ENCODE peak calls at places on chromosomes 12 and 14, in seven cellular contexts. X, Y, U, K, N, A and M are unnamed samples.

GRCh38 chr12:26274441-26275312 is 79.3 kb downstream of the SSPN start:
- DNase-seq in X (peak; percentile 100), Y (peak; percentile 96), U (peak; percentile 100), K (peak; percentile 72), N (peak; percentile 44), A (peak; percentile 17), M (no peak)

GRCh38 chr12:9883175-9883574 is 1.9 kb downstream of the KLRF2 start:
- DNase-seq in X (no peak), Y (no peak), U (no peak), K (no peak), N (no peak), A (no peak), M (no peak)

GRCh38 chr14:70002589-70003240 is 123.5 kb downstream of the SMOC1 start:
- DNase-seq in X (peak; percentile 58), Y (no peak), U (no peak), K (no peak), N (no peak), A (no peak), M (no peak)

GRCh38 chr14:90815817-90816662 is at the start of gene TTC7B:
- DNase-seq in X (peak; percentile 24), Y (peak; percentile 39), U (peak; percentile 32), K (peak; percentile 20), N (peak; percentile 60), A (no peak), M (peak; percentile 51)

GRCh38 chr14:68471964-68472508 is 320.8 kb downstream of the ZFP36L1 start:
- DNase-seq in X (no peak), Y (no peak), U (no peak), K (no peak), N (no peak), A (no peak), M (no peak)

GRCh38 chr14:51293149-51293925 is 53.3 kb downstream of the TMX1 start:
- DNase-seq in X (peak; percentile 75), Y (no peak), U (peak; percentile 63), K (no peak), N (no peak), A (no peak), M (no peak)

GRCh38 chr12:54934419-54934818 is 50.1 kb downstream of the TESPA1 start:
- DNase-seq in X (no peak), Y (no peak), U (no peak), K (no peak), N (no peak), A (no peak), M (no peak)

GRCh38 chr12:129483494-129483893 is 420.3 kb downstream of the TMEM132D start:
- DNase-seq in X (no peak), Y (no peak), U (no peak), K (no peak), N (no peak), A (no peak), M (no peak)

GRCh38 chr12:50013361-50014147 is 11.7 kb downstream of the RACGAP1 start:
- DNase-seq in X (no peak), Y (no peak), U (no peak), K (peak; percentile 75), N (no peak), A (no peak), M (no peak)

GRCh38 chr14:94752575-94752974 is 17.3 kb downstream of the GSC start:
- DNase-seq in X (no peak), Y (no peak), U (no peak), K (no peak), N (no peak), A (no peak), M (no peak)

GRCh38 chr14:65224799-65225198 is 122.5 kb upstream of the MAX start:
- DNase-seq in X (no peak), Y (no peak), U (no peak), K (no peak), N (no peak), A (no peak), M (no peak)

GRCh38 chr14:102775855-102776760 is 1.1 kb upstream of the TRAF3 start:
- DNase-seq in X (peak; percentile 80), Y (no peak), U (peak; percentile 78), K (peak; percentile 58), N (peak; percentile 32), A (no peak), M (no peak)

GRCh38 chr14:93114068-93114710 is 1.5 kb downstream of the ITPK1 start:
- DNase-seq in X (no peak), Y (peak; percentile 27), U (no peak), K (no peak), N (no peak), A (no peak), M (peak; percentile 11)

GRCh38 chr12:23536293-23536692 is 413.2 kb downstream of the SOX5 start:
- DNase-seq in X (no peak), Y (no peak), U (no peak), K (no peak), N (no peak), A (no peak), M (no peak)

GRCh38 chr14:35818346-35819115 is 7.6 kb upstream of the BRMS1L start:
- DNase-seq in X (peak; percentile 58), Y (peak; percentile 48), U (peak; percentile 61), K (peak; percentile 23), N (no peak), A (no peak), M (no peak)

DNA sequence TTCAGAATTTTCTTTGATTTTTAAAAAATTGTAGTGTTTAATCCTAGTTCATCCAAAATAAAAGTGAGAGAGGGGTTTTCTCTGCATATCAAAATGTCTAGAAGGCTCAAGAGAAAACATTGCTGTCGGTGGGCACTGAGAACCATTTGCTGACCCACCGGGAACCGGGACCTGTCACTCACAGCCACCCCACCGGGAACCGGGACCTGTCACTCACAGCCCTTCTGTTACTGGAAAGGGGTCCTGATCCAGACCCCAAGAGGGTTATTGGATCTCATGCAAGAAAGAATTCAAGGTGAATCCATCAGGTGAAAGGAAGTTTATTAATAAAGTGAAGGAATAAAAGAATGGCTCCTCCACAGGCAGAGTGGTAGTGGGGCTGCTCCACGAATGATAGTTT is 106.0 kb upstream of the SFSWAP start:
- DNase-seq in X (no peak), Y (no peak), U (no peak), K (no peak), N (no peak), A (no peak), M (no peak)
- H2AK5ac ChIP-seq in X (no peak overlapping the region), Y (no peak overlapping the region), U (no peak overlapping the region), K (no peak overlapping the region), N (no peak overlapping the region), A (no peak overlapping the region), M (no peak overlapping the region)

DNA sequence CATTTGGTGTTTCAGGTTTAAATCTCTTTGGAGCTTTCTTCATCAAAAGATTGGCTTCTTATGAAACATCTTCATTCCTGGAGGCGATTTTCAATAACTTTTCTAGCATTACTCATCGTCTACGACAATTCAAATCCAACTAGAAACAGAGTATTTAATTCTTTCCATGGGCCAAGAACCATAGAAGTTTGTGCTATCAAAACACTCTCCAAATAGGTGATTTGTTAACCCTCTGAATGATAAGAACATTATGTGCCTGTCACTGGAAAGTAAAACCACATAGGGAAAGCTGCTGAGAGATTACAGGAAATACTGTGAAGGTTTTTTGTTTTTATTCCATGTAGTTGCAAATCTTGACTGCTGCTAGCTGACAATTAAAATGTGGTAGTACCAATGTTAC is 6.9 kb upstream of the DCN start:
- DNase-seq in X (peak; percentile 65), Y (no peak), U (no peak), K (no peak), N (no peak), A (no peak), M (no peak)
- H2AK5ac ChIP-seq in X (peak overlapping the region; percentile 22), Y (no peak overlapping the region), U (no peak overlapping the region), K (no peak overlapping the region), N (no peak overlapping the region), A (no peak overlapping the region), M (no peak overlapping the region)

DNA sequence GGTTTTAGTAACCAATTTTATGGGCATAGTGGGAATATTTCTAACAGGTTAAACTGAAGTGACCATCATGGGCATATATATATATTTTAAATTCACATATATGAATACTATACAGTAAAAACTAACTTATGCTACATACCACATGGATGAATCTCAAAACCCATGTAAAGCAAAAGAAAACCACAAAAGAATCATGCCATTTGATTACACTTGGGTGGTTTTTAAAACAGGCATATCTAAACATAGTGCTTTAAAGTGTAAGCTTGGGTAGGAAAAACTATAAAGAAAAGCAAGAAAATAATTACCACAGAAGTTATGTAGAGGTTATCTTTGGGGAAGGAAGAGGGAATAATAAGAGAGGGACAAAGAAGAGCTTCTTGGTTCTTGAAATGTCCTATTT is 326.1 kb downstream of the NAV3 start:
- DNase-seq in X (peak; percentile 59), Y (no peak), U (peak; percentile 35), K (no peak), N (no peak), A (no peak), M (no peak)
- H2AK5ac ChIP-seq in X (no peak overlapping the region), Y (no peak overlapping the region), U (no peak overlapping the region), K (no peak overlapping the region), N (no peak overlapping the region), A (no peak overlapping the region), M (no peak overlapping the region)

GRCh38 chr14:98819132-98819866 is 452.7 kb downstream of the BCL11B start:
- DNase-seq in X (no peak), Y (peak; percentile 98), U (no peak), K (peak; percentile 53), N (peak; percentile 95), A (peak; percentile 86), M (no peak)

GRCh38 chr14:98816718-98817117 is 455.3 kb downstream of the BCL11B start:
- DNase-seq in X (no peak), Y (no peak), U (no peak), K (no peak), N (no peak), A (no peak), M (no peak)

GRCh38 chr14:98819867-98820206 is 452.2 kb downstream of the BCL11B start:
- DNase-seq in X (no peak), Y (peak; percentile 95), U (no peak), K (no peak), N (no peak), A (no peak), M (no peak)

DNA sequence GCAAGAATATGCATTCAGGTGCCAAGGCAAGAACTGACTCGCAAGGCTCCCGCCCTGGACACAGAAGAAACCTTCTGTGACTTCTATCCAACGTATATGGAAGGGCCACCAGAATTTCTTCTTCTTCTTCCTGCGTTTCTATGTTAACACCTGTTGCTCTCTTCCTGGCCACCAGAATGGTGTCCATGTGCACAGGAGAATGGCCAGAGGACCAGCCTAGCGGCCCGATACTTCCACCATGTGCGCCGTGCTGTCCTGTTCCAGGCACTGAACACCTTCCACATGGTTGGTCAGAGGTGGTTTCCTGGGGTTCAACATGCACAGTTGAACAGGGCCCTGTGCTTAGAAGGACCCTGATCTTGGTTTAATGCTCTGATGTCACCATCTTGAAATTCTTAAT is 455.8 kb downstream of the BCL11B start:
- DNase-seq in X (no peak), Y (no peak), U (no peak), K (no peak), N (no peak), A (no peak), M (no peak)
- H2AK5ac ChIP-seq in X (no peak overlapping the region), Y (no peak overlapping the region), U (no peak overlapping the region), K (no peak overlapping the region), N (no peak overlapping the region), A (no peak overlapping the region), M (no peak overlapping the region)